ENCODE peak calls at places on chromosomes 2 and 18, in seven cellular contexts. One of them, this sample, is unnamed.

GRCh38 chr18:60872434-60872833 is 460.8 kb upstream of the CDH20 start:
- DNase-seq in heart left ventricle: no peak
- DNase-seq in cardiac muscle cell: no peak
- DNase-seq in fibroblast of lung: no peak
- DNase-seq in PC-9: no peak
- DNase-seq in cardiac fibroblast: no peak
- DNase-seq in GM12864: no peak
- DNase-seq in this sample: no peak

GRCh38 chr2:127590386-127591190 is 55.1 kb downstream of the MYO7B start:
- DNase-seq in heart left ventricle: no peak
- DNase-seq in cardiac muscle cell: no peak
- DNase-seq in fibroblast of lung: no peak
- DNase-seq in PC-9: no peak
- DNase-seq in cardiac fibroblast: no peak
- DNase-seq in GM12864: no peak
- DNase-seq in this sample: no peak

GRCh38 chr2:9782197-9782719 is 61.0 kb upstream of the TAF1B start:
- DNase-seq in heart left ventricle: peak
- DNase-seq in cardiac muscle cell: no peak
- DNase-seq in fibroblast of lung: no peak
- DNase-seq in PC-9: peak
- DNase-seq in cardiac fibroblast: no peak
- DNase-seq in GM12864: no peak
- DNase-seq in this sample: no peak

GRCh38 chr2:168770796-168771195 is 31.6 kb upstream of the NOSTRIN start:
- DNase-seq in heart left ventricle: no peak
- DNase-seq in cardiac muscle cell: no peak
- DNase-seq in fibroblast of lung: peak
- DNase-seq in PC-9: no peak
- DNase-seq in cardiac fibroblast: no peak
- DNase-seq in GM12864: no peak
- DNase-seq in this sample: no peak

GRCh38 chr2:202115385-202116060 is 42.5 kb downstream of the KIAA2012 start:
- DNase-seq in heart left ventricle: no peak
- DNase-seq in cardiac muscle cell: no peak
- DNase-seq in fibroblast of lung: peak
- DNase-seq in PC-9: peak
- DNase-seq in cardiac fibroblast: peak
- DNase-seq in GM12864: no peak
- DNase-seq in this sample: peak

GRCh38 chr2:234251326-234252271 is 201.1 kb downstream of the SPP2 start:
- DNase-seq in heart left ventricle: no peak
- DNase-seq in cardiac muscle cell: no peak
- DNase-seq in fibroblast of lung: peak
- DNase-seq in PC-9: peak
- DNase-seq in cardiac fibroblast: peak
- DNase-seq in GM12864: no peak
- DNase-seq in this sample: peak

GRCh38 chr2:29080886-29081743 is 6.8 kb upstream of the PCARE start:
- DNase-seq in heart left ventricle: no peak
- DNase-seq in cardiac muscle cell: no peak
- DNase-seq in fibroblast of lung: no peak
- DNase-seq in PC-9: no peak
- DNase-seq in cardiac fibroblast: peak
- DNase-seq in GM12864: no peak
- DNase-seq in this sample: no peak

GRCh38 chr2:145007673-145008263 is 487.8 kb upstream of the ZEB2 start:
- DNase-seq in heart left ventricle: no peak
- DNase-seq in cardiac muscle cell: no peak
- DNase-seq in fibroblast of lung: peak
- DNase-seq in PC-9: no peak
- DNase-seq in cardiac fibroblast: peak
- DNase-seq in GM12864: no peak
- DNase-seq in this sample: no peak

GRCh38 chr2:149164296-149164695 is 125.8 kb downstream of the LYPD6B start:
- DNase-seq in heart left ventricle: no peak
- DNase-seq in cardiac muscle cell: no peak
- DNase-seq in fibroblast of lung: peak
- DNase-seq in PC-9: peak
- DNase-seq in cardiac fibroblast: no peak
- DNase-seq in GM12864: no peak
- DNase-seq in this sample: no peak

GRCh38 chr2:30282081-30282480 is 50.7 kb downstream of the LBH start:
- DNase-seq in heart left ventricle: no peak
- DNase-seq in cardiac muscle cell: no peak
- DNase-seq in fibroblast of lung: no peak
- DNase-seq in PC-9: no peak
- DNase-seq in cardiac fibroblast: no peak
- DNase-seq in GM12864: no peak
- DNase-seq in this sample: no peak

GRCh38 chr2:205052781-205053180 is 507.5 kb downstream of the PARD3B start:
- DNase-seq in heart left ventricle: no peak
- DNase-seq in cardiac muscle cell: no peak
- DNase-seq in fibroblast of lung: no peak
- DNase-seq in PC-9: no peak
- DNase-seq in cardiac fibroblast: no peak
- DNase-seq in GM12864: no peak
- DNase-seq in this sample: no peak

GRCh38 chr18:45111507-45111858 is 430.8 kb downstream of the SETBP1 start:
- DNase-seq in heart left ventricle: no peak
- DNase-seq in cardiac muscle cell: no peak
- DNase-seq in fibroblast of lung: no peak
- DNase-seq in PC-9: no peak
- DNase-seq in cardiac fibroblast: no peak
- DNase-seq in GM12864: no peak
- DNase-seq in this sample: no peak

GRCh38 chr2:212845941-212846340 is 305.5 kb downstream of the IKZF2 start:
- DNase-seq in heart left ventricle: no peak
- DNase-seq in cardiac muscle cell: no peak
- DNase-seq in fibroblast of lung: peak
- DNase-seq in PC-9: no peak
- DNase-seq in cardiac fibroblast: peak
- DNase-seq in GM12864: no peak
- DNase-seq in this sample: no peak

GRCh38 chr2:3038636-3039035 is 339.0 kb downstream of the EIPR1 start:
- DNase-seq in heart left ventricle: no peak
- DNase-seq in cardiac muscle cell: no peak
- DNase-seq in fibroblast of lung: no peak
- DNase-seq in PC-9: no peak
- DNase-seq in cardiac fibroblast: no peak
- DNase-seq in GM12864: no peak
- DNase-seq in this sample: no peak

GRCh38 chr2:124778076-124778475 is 753.0 kb downstream of the CNTNAP5 start:
- DNase-seq in heart left ventricle: no peak
- DNase-seq in cardiac muscle cell: no peak
- DNase-seq in fibroblast of lung: peak
- DNase-seq in PC-9: no peak
- DNase-seq in cardiac fibroblast: peak
- DNase-seq in GM12864: no peak
- DNase-seq in this sample: no peak

GRCh38 chr2:150485871-150486538 is 1.5 kb downstream of the RND3 start:
- DNase-seq in heart left ventricle: peak
- DNase-seq in cardiac muscle cell: peak
- DNase-seq in fibroblast of lung: peak
- DNase-seq in PC-9: peak
- DNase-seq in cardiac fibroblast: peak
- DNase-seq in GM12864: no peak
- DNase-seq in this sample: no peak

GRCh38 chr2:221397179-221397578 is 174.9 kb downstream of the EPHA4 start:
- DNase-seq in heart left ventricle: no peak
- DNase-seq in cardiac muscle cell: no peak
- DNase-seq in fibroblast of lung: no peak
- DNase-seq in PC-9: peak
- DNase-seq in cardiac fibroblast: no peak
- DNase-seq in GM12864: no peak
- DNase-seq in this sample: no peak

GRCh38 chr2:133053541-133053940 is 383.5 kb upstream of the LYPD1 start:
- DNase-seq in heart left ventricle: no peak
- DNase-seq in cardiac muscle cell: no peak
- DNase-seq in fibroblast of lung: peak
- DNase-seq in PC-9: no peak
- DNase-seq in cardiac fibroblast: no peak
- DNase-seq in GM12864: no peak
- DNase-seq in this sample: no peak

GRCh38 chr18:24602156-24602555 is 141.7 kb downstream of the HRH4 start:
- DNase-seq in heart left ventricle: no peak
- DNase-seq in cardiac muscle cell: no peak
- DNase-seq in fibroblast of lung: no peak
- DNase-seq in PC-9: no peak
- DNase-seq in cardiac fibroblast: no peak
- DNase-seq in GM12864: no peak
- DNase-seq in this sample: no peak

GRCh38 chr18:998976-999375 is 94.3 kb downstream of the ADCYAP1 start:
- DNase-seq in heart left ventricle: no peak
- DNase-seq in cardiac muscle cell: no peak
- DNase-seq in fibroblast of lung: no peak
- DNase-seq in PC-9: no peak
- DNase-seq in cardiac fibroblast: no peak
- DNase-seq in GM12864: no peak
- DNase-seq in this sample: no peak

DNA sequence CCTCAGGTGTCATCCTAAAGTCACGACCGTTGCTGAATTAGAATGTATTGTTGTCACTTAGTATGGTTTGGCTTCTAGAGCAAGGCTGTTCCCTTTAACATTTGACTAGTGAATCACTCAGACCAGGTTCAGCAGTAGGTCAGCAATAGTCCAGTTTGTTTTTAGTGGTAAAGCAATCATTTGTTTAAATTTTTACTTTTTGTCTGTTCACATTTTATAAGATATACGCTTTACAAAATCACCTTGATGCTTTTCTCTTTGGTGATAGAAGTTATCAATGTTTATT is 1.2 kb downstream of the BABAM2 start:
- DNase-seq in heart left ventricle: no peak
- DNase-seq in cardiac muscle cell: no peak
- DNase-seq in fibroblast of lung: peak
- DNase-seq in PC-9: no peak
- DNase-seq in cardiac fibroblast: peak
- DNase-seq in GM12864: no peak
- DNase-seq in this sample: no peak
- H3K4me3 ChIP-seq in heart left ventricle: no peak
- H3K4me3 ChIP-seq in cardiac muscle cell: no peak
- H3K4me3 ChIP-seq in fibroblast of lung: no peak
- H3K4me3 ChIP-seq in PC-9: peak
- H3K4me3 ChIP-seq in cardiac fibroblast: no peak
- H3K4me3 ChIP-seq in GM12864: peak
- H3K4me3 ChIP-seq in this sample: peak

DNA sequence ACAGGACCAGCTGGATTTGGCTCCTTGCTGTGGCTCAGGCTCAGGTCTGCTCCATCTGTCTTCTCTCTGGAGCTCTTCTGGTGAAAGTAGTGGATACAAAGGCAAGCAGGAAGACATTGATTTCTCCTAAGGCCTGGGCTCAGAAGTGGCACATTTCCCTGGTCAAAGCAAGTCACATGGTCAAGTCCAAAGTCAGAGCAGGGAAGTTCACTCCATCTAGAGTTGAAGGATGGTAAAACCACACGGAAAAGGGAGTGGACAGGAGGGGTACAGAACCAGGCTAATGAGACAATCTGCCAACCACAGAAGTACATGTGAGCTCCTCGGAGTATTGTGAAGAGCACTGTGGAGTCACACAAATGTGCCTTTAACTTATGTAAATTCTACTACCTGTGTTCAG is 66.1 kb downstream of the MARCO start:
- DNase-seq in heart left ventricle: no peak
- DNase-seq in cardiac muscle cell: no peak
- DNase-seq in fibroblast of lung: no peak
- DNase-seq in PC-9: no peak
- DNase-seq in cardiac fibroblast: no peak
- DNase-seq in GM12864: no peak
- DNase-seq in this sample: no peak
- TF ChIP-seq CTCF in heart left ventricle: no peak
- TF ChIP-seq CTCF in cardiac muscle cell: peak
- TF ChIP-seq CTCF in fibroblast of lung: no peak
- TF ChIP-seq CTCF in PC-9: no peak
- TF ChIP-seq CTCF in cardiac fibroblast: no peak
- TF ChIP-seq CTCF in GM12864: no peak
- TF ChIP-seq CTCF in this sample: no peak

DNA sequence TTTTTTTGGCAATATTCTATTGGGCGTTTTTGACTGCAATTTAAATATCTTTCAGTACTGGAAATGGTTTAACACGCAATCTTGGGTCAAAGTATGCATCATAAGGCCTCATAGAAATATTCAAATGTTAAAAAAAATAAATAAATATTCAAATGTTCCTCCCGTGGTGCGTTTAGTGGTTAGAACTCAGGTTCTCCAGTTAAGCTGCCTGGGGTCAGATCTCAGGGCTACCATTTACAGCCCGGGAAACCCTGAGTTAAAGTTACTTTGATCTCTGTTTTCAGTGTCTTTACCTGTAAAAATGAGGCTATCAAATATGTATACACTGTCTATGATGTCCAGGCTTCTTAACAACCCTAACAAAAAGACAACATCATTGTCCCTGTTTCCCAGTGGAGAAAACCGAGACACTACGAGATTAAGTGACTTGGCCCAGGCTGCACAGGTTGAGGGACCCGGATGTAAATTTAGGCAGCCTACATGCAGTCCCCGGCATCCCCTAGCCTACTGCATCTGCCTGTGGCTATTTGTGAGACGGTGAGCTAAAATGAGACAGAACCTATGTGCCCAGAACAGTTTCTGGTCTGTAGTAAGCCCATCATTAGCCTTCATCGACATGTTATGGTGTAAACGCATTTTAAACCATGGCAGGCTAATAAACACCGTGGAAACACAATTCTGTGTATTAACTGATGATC is 1.7 kb downstream of the FHL2 start:
- DNase-seq in heart left ventricle: no peak
- DNase-seq in cardiac muscle cell: no peak
- DNase-seq in fibroblast of lung: peak
- DNase-seq in PC-9: peak
- DNase-seq in cardiac fibroblast: peak
- DNase-seq in GM12864: no peak
- DNase-seq in this sample: no peak
- H3K4me3 ChIP-seq in heart left ventricle: peak
- H3K4me3 ChIP-seq in cardiac muscle cell: peak
- H3K4me3 ChIP-seq in fibroblast of lung: peak
- H3K4me3 ChIP-seq in PC-9: peak
- H3K4me3 ChIP-seq in cardiac fibroblast: peak
- H3K4me3 ChIP-seq in GM12864: no peak
- H3K4me3 ChIP-seq in this sample: peak

GRCh38 chr2:160639472-160639871 is 145.9 kb upstream of the RBMS1 start:
- DNase-seq in heart left ventricle: no peak
- DNase-seq in cardiac muscle cell: no peak
- DNase-seq in fibroblast of lung: no peak
- DNase-seq in PC-9: no peak
- DNase-seq in cardiac fibroblast: no peak
- DNase-seq in GM12864: no peak
- DNase-seq in this sample: no peak

GRCh38 chr2:160632576-160632975 is 139.0 kb upstream of the RBMS1 start:
- DNase-seq in heart left ventricle: no peak
- DNase-seq in cardiac muscle cell: no peak
- DNase-seq in fibroblast of lung: no peak
- DNase-seq in PC-9: no peak
- DNase-seq in cardiac fibroblast: no peak
- DNase-seq in GM12864: no peak
- DNase-seq in this sample: no peak

GRCh38 chr2:160634436-160634835 is 140.8 kb upstream of the RBMS1 start:
- DNase-seq in heart left ventricle: no peak
- DNase-seq in cardiac muscle cell: no peak
- DNase-seq in fibroblast of lung: no peak
- DNase-seq in PC-9: no peak
- DNase-seq in cardiac fibroblast: no peak
- DNase-seq in GM12864: no peak
- DNase-seq in this sample: no peak

GRCh38 chr2:160630801-160631590 is 137.4 kb upstream of the RBMS1 start:
- DNase-seq in heart left ventricle: no peak
- DNase-seq in cardiac muscle cell: peak
- DNase-seq in fibroblast of lung: peak
- DNase-seq in PC-9: no peak
- DNase-seq in cardiac fibroblast: peak
- DNase-seq in GM12864: no peak
- DNase-seq in this sample: no peak

GRCh38 chr2:160635488-160635887 is 141.9 kb upstream of the RBMS1 start:
- DNase-seq in heart left ventricle: no peak
- DNase-seq in cardiac muscle cell: peak
- DNase-seq in fibroblast of lung: peak
- DNase-seq in PC-9: no peak
- DNase-seq in cardiac fibroblast: peak
- DNase-seq in GM12864: no peak
- DNase-seq in this sample: no peak
- TF ChIP-seq CTCF in heart left ventricle: no peak
- TF ChIP-seq CTCF in cardiac muscle cell: no peak
- TF ChIP-seq CTCF in fibroblast of lung: no peak
- TF ChIP-seq CTCF in PC-9: no peak
- TF ChIP-seq CTCF in cardiac fibroblast: no peak
- TF ChIP-seq CTCF in GM12864: no peak
- TF ChIP-seq CTCF in this sample: no peak